ENCODE peak calls at places on chromosome 6, in four cellular contexts. One of them, this sample, is unnamed. For H3K9me3, the result is how much of the 10 kb centered on the place peaks cover.

GRCh38 chr6:3929281-3929798 is 80.2 kb downstream of the FAM50B start:
- DNase-seq in PC-3: no peak
- DNase-seq in cardiac muscle cell: peak
- DNase-seq in SK-N-SH: no peak
- DNase-seq in this sample: no peak

GRCh38 chr6:127539292-127539691 is 20.2 kb upstream of the MTCL3 start:
- DNase-seq in PC-3: peak
- DNase-seq in cardiac muscle cell: peak
- DNase-seq in SK-N-SH: peak
- DNase-seq in this sample: no peak

GRCh38 chr6:20159781-20160540 is 52.3 kb downstream of the MBOAT1 start:
- DNase-seq in PC-3: no peak
- DNase-seq in SK-N-SH: no peak
- DNase-seq in cardiac muscle cell: no peak
- DNase-seq in this sample: no peak

GRCh38 chr6:119671105-119671504 is 321.5 kb upstream of the MAN1A1 start:
- DNase-seq in cardiac muscle cell: no peak
- DNase-seq in SK-N-SH: no peak
- DNase-seq in PC-3: no peak
- DNase-seq in this sample: no peak

GRCh38 chr6:15908871-15909270 is 220.0 kb upstream of the MYLIP start:
- DNase-seq in cardiac muscle cell: no peak
- DNase-seq in SK-N-SH: no peak
- DNase-seq in PC-3: no peak
- DNase-seq in this sample: no peak

GRCh38 chr6:2956930-2957329 is 14.4 kb downstream of the SERPINB6 start:
- DNase-seq in SK-N-SH: no peak
- DNase-seq in cardiac muscle cell: no peak
- DNase-seq in PC-3: no peak
- DNase-seq in this sample: no peak

GRCh38 chr6:144023216-144023615 is 15.2 kb upstream of the PLAGL1 start:
- DNase-seq in PC-3: no peak
- DNase-seq in SK-N-SH: no peak
- DNase-seq in cardiac muscle cell: no peak
- DNase-seq in this sample: no peak

GRCh38 chr6:111601875-111602274 is 3.8 kb downstream of the TRAF3IP2 start:
- DNase-seq in PC-3: no peak
- DNase-seq in cardiac muscle cell: peak
- DNase-seq in SK-N-SH: no peak
- DNase-seq in this sample: no peak

GRCh38 chr6:80179691-80180090 is 73.2 kb downstream of the BCKDHB start:
- DNase-seq in SK-N-SH: no peak
- DNase-seq in cardiac muscle cell: no peak
- DNase-seq in PC-3: peak
- DNase-seq in this sample: no peak

GRCh38 chr6:2247664-2248063 is 2.3 kb upstream of the GMDS start:
- DNase-seq in PC-3: no peak
- DNase-seq in SK-N-SH: no peak
- DNase-seq in cardiac muscle cell: no peak
- DNase-seq in this sample: no peak

GRCh38 chr6:26333458-26334297 is 31.3 kb upstream of the BTN3A2 start:
- DNase-seq in cardiac muscle cell: no peak
- DNase-seq in PC-3: no peak
- DNase-seq in SK-N-SH: no peak
- DNase-seq in this sample: no peak

GRCh38 chr6:136429681-136430080 is 120.5 kb downstream of the MAP7 start:
- DNase-seq in PC-3: peak
- DNase-seq in SK-N-SH: peak
- DNase-seq in cardiac muscle cell: no peak
- DNase-seq in this sample: no peak

GRCh38 chr6:112827793-112828192 is 480.7 kb downstream of the RFPL4B start:
- DNase-seq in cardiac muscle cell: peak
- DNase-seq in PC-3: no peak
- DNase-seq in SK-N-SH: no peak
- DNase-seq in this sample: no peak

GRCh38 chr6:6256881-6257280 is 63.6 kb downstream of the F13A1 start:
- DNase-seq in cardiac muscle cell: no peak
- DNase-seq in PC-3: no peak
- DNase-seq in SK-N-SH: no peak
- DNase-seq in this sample: no peak

GRCh38 chr6:56808871-56809359 is 146.0 kb upstream of the BEND6 start:
- DNase-seq in PC-3: peak
- DNase-seq in SK-N-SH: no peak
- DNase-seq in cardiac muscle cell: no peak
- DNase-seq in this sample: no peak

GRCh38 chr6:16108996-16109658 is 19.8 kb upstream of the MYLIP start:
- DNase-seq in SK-N-SH: peak
- DNase-seq in PC-3: no peak
- DNase-seq in cardiac muscle cell: peak
- DNase-seq in this sample: no peak

GRCh38 chr6:139647001-139647400 is 272.6 kb upstream of the CITED2 start:
- DNase-seq in PC-3: no peak
- DNase-seq in cardiac muscle cell: peak
- DNase-seq in SK-N-SH: no peak
- DNase-seq in this sample: no peak

GRCh38 chr6:109313139-109313538 is 69.1 kb downstream of the CD164 start:
- DNase-seq in SK-N-SH: no peak
- DNase-seq in PC-3: no peak
- DNase-seq in cardiac muscle cell: no peak
- DNase-seq in this sample: no peak

GRCh38 chr6:111769365-111770127 is 103.7 kb downstream of the FYN start:
- DNase-seq in PC-3: no peak
- DNase-seq in cardiac muscle cell: no peak
- DNase-seq in SK-N-SH: no peak
- DNase-seq in this sample: no peak

GRCh38 chr6:13725570-13725969 is 13.9 kb upstream of the RANBP9 start:
- DNase-seq in cardiac muscle cell: no peak
- DNase-seq in PC-3: peak
- DNase-seq in SK-N-SH: no peak
- DNase-seq in this sample: peak

GRCh38 chr6:168037856-168038255 is 40.4 kb downstream of the KIF25 start:
- DNase-seq in cardiac muscle cell: no peak
- DNase-seq in SK-N-SH: no peak
- DNase-seq in PC-3: peak
- DNase-seq in this sample: no peak
- H3K9me3 ChIP-seq in cardiac muscle cell: under half
- H3K9me3 ChIP-seq in SK-N-SH: under half
- H3K9me3 ChIP-seq in PC-3: under half
- H3K9me3 ChIP-seq in this sample: under half

DNA sequence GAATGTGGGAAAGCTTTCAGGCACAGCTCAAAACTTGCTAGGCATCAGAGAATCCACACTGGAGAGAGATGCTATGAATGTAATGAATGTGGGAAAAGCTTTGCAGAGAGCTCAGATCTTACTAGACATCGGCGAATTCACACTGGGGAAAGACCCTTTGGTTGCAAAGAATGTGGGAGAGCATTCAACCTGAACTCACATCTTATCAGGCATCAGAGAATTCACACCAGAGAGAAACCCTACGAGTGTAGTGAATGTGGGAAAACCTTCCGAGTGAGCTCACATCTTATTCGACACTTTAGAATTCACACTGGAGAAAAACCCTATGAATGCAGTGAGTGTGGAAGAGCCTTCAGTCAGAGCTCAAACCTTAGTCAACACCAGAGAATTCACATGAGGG is 8.7 kb downstream of the ZNF165 start:
- DNase-seq in cardiac muscle cell: no peak
- DNase-seq in SK-N-SH: no peak
- DNase-seq in PC-3: no peak
- DNase-seq in this sample: no peak
- H3K9me3 ChIP-seq in cardiac muscle cell: under half
- H3K9me3 ChIP-seq in SK-N-SH: under half
- H3K9me3 ChIP-seq in PC-3: under half
- H3K9me3 ChIP-seq in this sample: under half

GRCh38 chr6:106862858-106863257 is 111.7 kb downstream of the CD24 start:
- DNase-seq in SK-N-SH: no peak
- DNase-seq in PC-3: no peak
- DNase-seq in cardiac muscle cell: no peak
- DNase-seq in this sample: no peak
- H3K9me3 ChIP-seq in SK-N-SH: under half
- H3K9me3 ChIP-seq in PC-3: under half
- H3K9me3 ChIP-seq in cardiac muscle cell: under half
- H3K9me3 ChIP-seq in this sample: under half

GRCh38 chr6:27394073-27394472 is 5.5 kb downstream of the ZNF391 start:
- DNase-seq in cardiac muscle cell: no peak
- DNase-seq in PC-3: no peak
- DNase-seq in SK-N-SH: no peak
- DNase-seq in this sample: no peak
- H3K9me3 ChIP-seq in cardiac muscle cell: under half
- H3K9me3 ChIP-seq in PC-3: under half
- H3K9me3 ChIP-seq in SK-N-SH: under half
- H3K9me3 ChIP-seq in this sample: under half

DNA sequence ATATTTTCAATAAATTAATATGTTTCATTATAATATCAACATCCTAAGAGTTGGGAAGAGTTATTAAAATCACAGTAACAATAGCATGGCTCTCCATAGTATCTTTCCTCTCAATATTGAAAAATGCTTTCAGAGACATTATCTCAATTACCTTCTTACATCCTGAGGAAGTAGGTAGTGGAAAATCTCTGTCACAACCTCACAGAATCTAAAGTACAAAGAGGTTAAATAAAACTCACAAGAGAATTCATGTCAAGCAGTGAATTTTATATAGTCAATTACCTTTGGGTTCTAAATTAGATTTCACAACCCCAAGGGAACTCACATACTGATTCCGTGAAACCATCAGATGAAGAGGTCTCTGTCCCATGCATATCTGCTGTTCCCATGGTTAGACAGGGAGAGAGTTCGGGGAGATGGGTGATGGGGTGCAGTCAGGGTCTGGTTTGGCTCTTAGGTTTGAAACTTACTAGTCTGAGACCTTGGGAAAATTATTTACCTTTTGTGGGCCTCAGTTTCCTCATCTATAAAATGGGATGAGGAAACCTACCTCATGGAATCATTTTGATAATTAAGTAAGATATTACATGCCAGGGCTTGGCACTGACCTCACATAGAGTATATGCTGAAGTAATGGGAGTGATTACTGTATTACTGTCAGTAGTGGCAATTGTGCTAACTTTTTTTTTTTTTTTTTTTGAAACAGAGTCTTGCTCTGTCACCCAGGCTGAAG is 74.0 kb upstream of the SNX9 start:
- DNase-seq in PC-3: no peak
- DNase-seq in cardiac muscle cell: no peak
- DNase-seq in SK-N-SH: no peak
- DNase-seq in this sample: no peak
- H3K9me3 ChIP-seq in PC-3: under half
- H3K9me3 ChIP-seq in cardiac muscle cell: under half
- H3K9me3 ChIP-seq in SK-N-SH: under half
- H3K9me3 ChIP-seq in this sample: under half

GRCh38 chr6:164455835-164456234 is 853.6 kb downstream of the C6orf118 start:
- DNase-seq in PC-3: no peak
- DNase-seq in SK-N-SH: no peak
- DNase-seq in cardiac muscle cell: no peak
- DNase-seq in this sample: no peak
- H3K9me3 ChIP-seq in PC-3: under half
- H3K9me3 ChIP-seq in SK-N-SH: under half
- H3K9me3 ChIP-seq in cardiac muscle cell: under half
- H3K9me3 ChIP-seq in this sample: under half

GRCh38 chr6:145445674-145446073 is 289.6 kb downstream of the EPM2A start:
- DNase-seq in PC-3: no peak
- DNase-seq in cardiac muscle cell: no peak
- DNase-seq in SK-N-SH: no peak
- DNase-seq in this sample: no peak

DNA sequence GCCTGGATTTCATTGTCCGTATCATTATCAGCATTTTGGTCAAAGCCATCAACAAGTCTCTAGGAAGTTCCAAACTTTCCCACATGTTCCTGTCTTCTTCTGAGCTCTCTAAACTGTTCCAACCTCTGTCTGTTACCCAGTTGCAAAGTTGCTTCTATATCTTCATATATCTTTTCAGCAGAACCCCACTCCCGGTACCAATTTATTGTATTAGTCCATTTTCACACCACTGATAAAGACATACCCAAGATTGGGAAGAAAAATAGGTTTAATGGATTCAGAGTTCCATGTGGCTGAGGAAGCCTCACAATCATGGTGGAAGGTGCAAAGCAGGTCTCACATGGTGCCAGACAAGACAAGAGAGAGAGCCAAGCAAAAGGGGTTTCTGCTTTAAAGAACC is 293.2 kb downstream of the EPM2A start:
- DNase-seq in SK-N-SH: no peak
- DNase-seq in PC-3: no peak
- DNase-seq in cardiac muscle cell: no peak
- DNase-seq in this sample: no peak
- H3K9me3 ChIP-seq in SK-N-SH: under half
- H3K9me3 ChIP-seq in PC-3: under half
- H3K9me3 ChIP-seq in cardiac muscle cell: under half
- H3K9me3 ChIP-seq in this sample: under half

DNA sequence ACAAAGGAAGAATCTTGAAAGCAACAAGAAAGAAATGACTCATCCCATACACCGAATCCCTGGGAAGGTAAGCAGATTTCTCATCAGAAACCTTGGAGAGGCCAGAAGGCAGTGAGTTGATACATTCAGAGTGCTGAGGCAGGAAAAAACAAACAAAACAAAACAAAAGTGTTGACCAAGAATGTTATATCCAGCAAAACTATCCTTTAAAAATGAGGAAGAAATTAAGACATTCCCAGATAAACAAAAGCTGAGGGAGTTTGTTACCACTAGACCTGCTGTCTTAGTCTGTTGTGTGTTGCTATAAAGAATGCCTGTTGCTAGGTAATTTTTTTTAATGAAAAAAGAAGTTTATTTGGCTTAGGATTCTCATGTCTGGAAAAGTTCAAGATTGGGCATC is 33.7 kb upstream of the PPP1R3G start:
- DNase-seq in cardiac muscle cell: no peak
- DNase-seq in SK-N-SH: no peak
- DNase-seq in PC-3: no peak
- DNase-seq in this sample: no peak
- H3K9me3 ChIP-seq in cardiac muscle cell: under half
- H3K9me3 ChIP-seq in SK-N-SH: under half
- H3K9me3 ChIP-seq in PC-3: under half
- H3K9me3 ChIP-seq in this sample: under half

DNA sequence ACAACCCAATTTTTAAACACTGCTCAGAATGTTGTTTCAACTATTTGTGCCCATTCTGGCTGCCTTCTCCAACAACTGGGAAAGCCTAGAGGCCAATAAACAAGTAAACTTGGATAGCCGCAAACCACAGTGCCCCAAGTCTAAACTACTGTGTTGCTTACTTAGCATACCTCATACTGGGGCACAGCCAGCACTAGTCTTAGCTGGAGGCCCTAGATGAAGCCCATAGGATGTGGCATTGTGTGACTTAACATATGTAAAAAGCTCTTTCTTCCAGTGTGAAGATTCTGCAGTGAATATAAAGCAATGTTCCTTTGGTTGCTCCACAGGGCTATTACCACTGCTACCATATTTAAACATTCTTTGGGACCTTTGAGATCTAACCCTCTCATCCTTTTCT is 564.3 kb upstream of the NRSN1 start:
- DNase-seq in PC-3: no peak
- DNase-seq in SK-N-SH: no peak
- DNase-seq in cardiac muscle cell: no peak
- DNase-seq in this sample: no peak
- H3K9me3 ChIP-seq in PC-3: under half
- H3K9me3 ChIP-seq in SK-N-SH: under half
- H3K9me3 ChIP-seq in cardiac muscle cell: under half
- H3K9me3 ChIP-seq in this sample: under half

This sample was measured in effector memory CD4-positive, alpha-beta T cell.